ENCODE peak calls at places on chromosomes 13 and 19, in four cellular contexts. F is uterus, V is HT1080, E is T-helper 2 cell. D is an unnamed sample.

GRCh38 chr19:3062165-3063105 is at the start of gene TLE5:
- DNase-seq in V (no peak), E (peak; percentile 47), F (peak; percentile 74), D (peak; percentile 50)

GRCh38 chr13:28204043-28204442 is 65.7 kb downstream of the PAN3 start:
- DNase-seq in V (no peak), F (no peak), E (no peak), D (no peak)

GRCh38 chr19:52007436-52007804 is 591 bp downstream of the ZNF615 start:
- DNase-seq in V (no peak), F (no peak), E (no peak), D (no peak)

GRCh38 chr19:41133260-41133659 is 19.0 kb downstream of the CYP2F1 start:
- DNase-seq in E (no peak), V (no peak), F (no peak), D (no peak)

GRCh38 chr13:27131202-27131623 is 40.4 kb downstream of the USP12 start:
- DNase-seq in E (peak; percentile 47), F (no peak), V (peak; percentile 79), D (no peak)

GRCh38 chr13:100694722-100695644 is 20.4 kb upstream of the TMTC4 start:
- DNase-seq in V (peak; percentile 91), F (no peak), E (no peak), D (no peak)

GRCh38 chr19:18433735-18434398 is 4.1 kb downstream of the ISYNA1 start:
- DNase-seq in E (no peak), F (no peak), V (no peak), D (no peak)

GRCh38 chr19:4343845-4344713 is 717 bp downstream of the MPND start:
- DNase-seq in E (no peak), V (no peak), F (no peak), D (no peak)

GRCh38 chr13:113616281-113616906 is 31.8 kb downstream of the TFDP1 start:
- DNase-seq in V (no peak), F (no peak), E (no peak), D (no peak)

GRCh38 chr13:49836516-49836915 is 44.0 kb upstream of the KPNA3 start:
- DNase-seq in V (no peak), F (no peak), E (no peak), D (no peak)

GRCh38 chr13:79825959-79826358 is 345.0 kb downstream of the NDFIP2 start:
- DNase-seq in E (no peak), V (no peak), F (no peak), D (no peak)

GRCh38 chr19:51461723-51462161 is 3.5 kb upstream of the SIGLEC8 start:
- DNase-seq in F (no peak), E (no peak), V (no peak), D (no peak)

GRCh38 chr19:41426116-41426841 is 895 bp downstream of the B3GNT8 start:
- DNase-seq in E (no peak), F (no peak), V (no peak), D (no peak)

GRCh38 chr13:99959538-99960230 is 11.9 kb downstream of the ZIC5 start:
- DNase-seq in V (no peak), F (no peak), E (no peak), D (no peak)

GRCh38 chr19:38691938-38692457 is 44.5 kb downstream of the ACTN4 start:
- DNase-seq in F (peak; percentile 89), V (peak; percentile 94), E (no peak), D (no peak)

GRCh38 chr19:42069619-42070293 is at the start of gene GRIK5:
- DNase-seq in V (no peak), F (no peak), E (no peak), D (no peak)

GRCh38 chr19:46741447-46741846 is 4.4 kb upstream of the FKRP start:
- DNase-seq in V (no peak), E (no peak), F (no peak), D (no peak)

GRCh38 chr13:46893820-46894533 is 2.9 kb downstream of the HTR2A start:
- DNase-seq in V (peak; percentile 57), E (peak; percentile 51), F (peak; percentile 78), D (no peak)

GRCh38 chr13:35086667-35087066 is 144.6 kb downstream of the NBEA start:
- DNase-seq in E (no peak), F (no peak), V (peak; percentile 52), D (no peak)

GRCh38 chr19:11404588-11405258 is 14.4 kb downstream of the RGL3 start:
- DNase-seq in E (no peak), F (no peak), V (no peak), D (no peak)